ENCODE peak calls at places on chromosomes 12 and 14, in seven cellular contexts. M is kidney epithelial cell, X is progenitor cell of endocrine pancreas, G is testis, N is psoas muscle, A is mammary epithelial cell, P is HL-60. E is an unnamed sample.

GRCh38 chr12:22264380-22264779 is 70.1 kb downstream of the ST8SIA1 start:
- DNase-seq in N (no peak), G (no peak), P (no peak), M (no peak), X (no peak), A (no peak), E (no peak)

GRCh38 chr12:66144796-66145754 is 14.5 kb upstream of the LLPH start:
- DNase-seq in P (peak), A (peak), G (peak), M (peak), N (no peak), X (no peak), E (no peak)

GRCh38 chr12:118370601-118371000 is 2.1 kb downstream of the TAOK3 start:
- DNase-seq in M (no peak), X (no peak), A (no peak), G (no peak), N (no peak), P (no peak), E (no peak)

GRCh38 chr12:66329941-66330340 is 27.6 kb downstream of the HELB start:
- DNase-seq in X (no peak), N (no peak), A (peak), M (no peak), G (peak), P (no peak), E (no peak)

GRCh38 chr14:85572021-85572420 is 42.1 kb downstream of the FLRT2 start:
- DNase-seq in N (no peak), P (no peak), G (no peak), A (no peak), X (no peak), M (no peak), E (no peak)

GRCh38 chr12:116604151-116604550 is 45.0 kb downstream of the MAP1LC3B2 start:
- DNase-seq in M (no peak), G (peak), N (no peak), X (no peak), A (no peak), P (no peak), E (no peak)

GRCh38 chr14:72515779-72516770 is 377.8 kb downstream of the DPF3 start:
- DNase-seq in G (peak), X (no peak), A (no peak), N (no peak), P (no peak), M (no peak), E (peak)

GRCh38 chr12:116804051-116804450 is 65.9 kb downstream of the RNFT2 start:
- DNase-seq in A (no peak), M (no peak), G (no peak), N (no peak), X (no peak), P (no peak), E (no peak)

GRCh38 chr12:42981379-42981778 is 391.8 kb upstream of the PRICKLE1 start:
- DNase-seq in X (no peak), M (no peak), G (no peak), N (no peak), P (no peak), A (no peak), E (no peak)

GRCh38 chr14:33733310-33733709 is 217.6 kb downstream of the EGLN3 start:
- DNase-seq in X (no peak), G (no peak), P (no peak), N (no peak), A (no peak), M (no peak), E (no peak)

GRCh38 chr12:13135336-13136178 is 32.1 kb upstream of the GSG1 start:
- DNase-seq in A (peak), N (peak), X (no peak), P (no peak), M (peak), G (peak), E (peak)

GRCh38 chr14:87824261-87824660 is 168.7 kb downstream of the GALC start:
- DNase-seq in N (no peak), M (no peak), X (no peak), G (no peak), P (no peak), A (no peak), E (no peak)

GRCh38 chr12:80472241-80472640 is 28.2 kb downstream of the PTPRQ start:
- DNase-seq in A (no peak), X (no peak), M (no peak), N (no peak), P (no peak), G (no peak), E (no peak)

GRCh38 chr12:123591702-123592481 is 7.5 kb downstream of the TMED2 start:
- DNase-seq in N (no peak), A (no peak), X (no peak), P (no peak), M (no peak), G (no peak), E (no peak)

GRCh38 chr12:58914457-58914856 is 5.8 kb downstream of the LRIG3 start:
- DNase-seq in P (no peak), X (no peak), M (no peak), N (no peak), A (no peak), G (no peak), E (no peak)

GRCh38 chr12:1161197-1161596 is 170.2 kb downstream of the ERC1 start:
- DNase-seq in M (no peak), N (no peak), X (no peak), G (no peak), P (no peak), A (no peak), E (no peak)
- TF ChIP-seq CTCF in M (no peak), N (no peak), X (no peak), G (no peak), P (no peak), A (no peak), E (no peak)

DNA sequence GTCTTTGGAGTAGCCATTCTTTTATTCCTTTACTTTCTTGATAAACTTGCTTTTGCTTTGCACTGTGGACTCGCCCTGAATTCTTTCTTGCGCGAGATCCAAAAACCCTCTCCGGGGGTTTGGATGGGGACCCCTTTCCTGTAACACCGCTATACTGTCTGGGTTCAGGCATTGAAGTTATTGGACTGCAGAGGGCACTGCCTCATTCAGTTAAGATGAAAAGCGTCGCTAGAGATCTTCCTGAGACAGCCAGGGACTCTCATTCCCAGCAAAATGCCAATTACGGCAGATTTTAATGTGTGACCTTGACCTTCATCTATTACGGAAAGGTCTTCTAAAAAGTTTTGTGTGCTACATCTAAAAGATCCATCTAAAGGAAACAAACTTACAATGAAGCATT is 17.3 kb upstream of the RIMKLB start:
- DNase-seq in P (no peak), G (peak), A (no peak), X (no peak), M (no peak), N (no peak), E (no peak)
- TF ChIP-seq CTCF in P (no peak), G (no peak), A (no peak), X (no peak), M (no peak), N (no peak), E (peak)

GRCh38 chr14:99040047-99040446 is 231.9 kb downstream of the BCL11B start:
- DNase-seq in P (no peak), X (no peak), G (no peak), M (no peak), N (no peak), A (no peak), E (no peak)
- TF ChIP-seq CTCF in P (no peak), X (no peak), G (no peak), M (no peak), N (no peak), A (no peak), E (no peak)

DNA sequence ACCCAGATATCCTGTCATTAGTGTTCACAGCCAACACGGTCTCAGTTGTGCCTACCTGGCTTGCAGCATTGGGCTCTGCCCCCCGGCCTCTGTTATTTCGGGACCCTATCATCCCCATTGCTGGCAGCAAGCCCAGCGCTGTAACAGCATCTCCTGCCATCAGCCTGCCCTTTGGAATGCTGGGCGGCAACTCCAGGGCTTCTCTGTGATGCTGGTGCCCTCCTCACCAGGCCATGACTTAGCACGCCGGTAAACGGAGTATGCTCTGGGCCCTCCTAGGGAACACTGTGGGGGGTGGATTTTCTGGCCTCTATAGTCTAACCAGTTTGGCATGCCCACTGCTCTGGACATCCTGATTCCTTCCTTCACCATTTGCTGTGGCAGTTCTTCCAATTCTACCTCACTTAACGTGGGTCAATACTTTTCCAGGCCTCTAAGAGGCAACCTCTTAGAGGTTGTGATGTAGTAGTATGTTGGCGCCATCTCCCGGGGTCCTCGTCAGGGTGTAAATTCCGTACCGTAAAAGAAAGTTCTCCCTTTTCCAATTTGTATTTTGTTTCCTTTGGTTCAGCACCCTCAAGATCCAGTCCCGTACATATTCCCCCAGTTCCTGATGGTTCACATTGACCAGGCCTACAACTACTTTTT is 80.0 kb downstream of the SINHCAF start:
- DNase-seq in X (no peak), P (no peak), A (no peak), M (no peak), G (no peak), N (no peak), E (no peak)
- TF ChIP-seq CTCF in X (peak), P (no peak), A (peak), M (no peak), G (no peak), N (no peak), E (no peak)

GRCh38 chr12:76957306-76957705 is 78.5 kb upstream of the CSRP2 start:
- DNase-seq in P (no peak), G (no peak), X (no peak), N (no peak), A (no peak), M (no peak), E (no peak)

GRCh38 chr12:76948895-76949294 is 70.1 kb upstream of the CSRP2 start:
- DNase-seq in M (no peak), G (no peak), N (no peak), A (no peak), P (no peak), X (no peak), E (no peak)

GRCh38 chr12:76947270-76947669 is 68.5 kb upstream of the CSRP2 start:
- DNase-seq in A (no peak), P (no peak), X (no peak), G (no peak), N (no peak), M (no peak), E (no peak)

DNA sequence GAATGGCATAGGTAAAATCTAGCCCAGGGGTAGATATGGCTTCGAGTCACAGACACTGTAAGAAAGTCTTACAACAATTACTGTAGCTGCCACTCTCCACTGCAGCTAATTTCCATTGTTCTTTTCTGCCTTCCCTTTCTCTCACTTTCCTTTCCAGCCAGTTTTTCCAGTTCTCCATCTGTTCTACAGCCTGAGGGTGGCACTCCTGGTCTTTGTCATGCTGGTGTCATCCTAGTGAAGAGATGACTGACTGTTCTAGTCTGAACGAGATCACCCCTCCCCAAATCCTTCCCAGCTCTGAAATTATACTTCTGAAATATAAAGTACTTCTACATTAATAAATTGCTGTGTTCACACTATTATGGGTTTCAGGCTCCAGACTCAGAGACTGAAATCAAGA is 74.2 kb upstream of the CSRP2 start:
- DNase-seq in M (no peak), P (no peak), G (no peak), X (no peak), N (no peak), A (peak), E (no peak)
- TF ChIP-seq CTCF in M (no peak), P (no peak), G (no peak), X (no peak), N (no peak), A (no peak), E (peak)

GRCh38 chr12:124607681-124608425 is 40.4 kb upstream of the NCOR2 start:
- DNase-seq in N (no peak), G (peak), X (no peak), M (no peak), A (peak), P (no peak), E (no peak)

GRCh38 chr12:124608451-124608870 is 41.0 kb upstream of the NCOR2 start:
- DNase-seq in N (no peak), G (peak), X (no peak), P (peak), M (no peak), A (no peak), E (no peak)

GRCh38 chr12:124610021-124610606 is 42.7 kb upstream of the NCOR2 start:
- DNase-seq in N (no peak), G (no peak), M (no peak), A (no peak), X (no peak), P (no peak), E (no peak)

GRCh38 chr12:124610629-124611558 is 43.5 kb upstream of the NCOR2 start:
- DNase-seq in G (no peak), P (no peak), A (no peak), N (peak), X (no peak), M (no peak), E (no peak)

GRCh38 chr12:124609041-124609984 is 41.9 kb upstream of the NCOR2 start:
- DNase-seq in X (peak), P (peak), N (peak), A (peak), G (peak), M (peak), E (no peak)
- TF ChIP-seq CTCF in X (no peak), P (no peak), N (no peak), A (no peak), G (no peak), M (no peak), E (no peak)